ENCODE peak calls at places on chromosomes 7 and 10, in seven cellular contexts. W is activated CD4-positive, alpha-beta T cell treated with anti-CD3 and anti-CD28 coated beads for 36 hours; S is NCI-H1436 treated with DMSO at 0.1 percent for 48 hours; X is EL; C is CD4-positive, CD25-positive, alpha-beta regulatory T cell; K is mucosa of descending colon; G is HS-27A. F is an unnamed sample.

GRCh38 chr10:85111271-85111670 is 782.9 kb downstream of the CCSER2 start:
- DNase-seq in W (no peak), S (no peak), X (no peak), C (no peak), K (no peak), G (no peak), F (no peak)

GRCh38 chr7:41886257-41886905 is 183.5 kb upstream of the INHBA start:
- DNase-seq in W (peak; percentile 27), S (no peak), X (peak; percentile 93), C (no peak), K (peak; percentile 63), G (peak; percentile 52), F (no peak)

GRCh38 chr7:50605059-50605458 is 39.9 kb upstream of the DDC start:
- DNase-seq in W (no peak), S (no peak), X (no peak), C (no peak), K (no peak), G (no peak), F (no peak)

GRCh38 chr10:31064334-31064733 is 32.7 kb upstream of the ZNF438 start:
- DNase-seq in W (no peak), S (no peak), X (peak; percentile 48), C (no peak), K (no peak), G (no peak), F (no peak)

GRCh38 chr10:50610364-50610763 is 13.4 kb downstream of the SGMS1 start:
- DNase-seq in W (no peak), S (no peak), X (no peak), C (no peak), K (no peak), G (no peak), F (no peak)

GRCh38 chr10:4174197-4174596 is 389.2 kb upstream of the KLF6 start:
- DNase-seq in W (peak; percentile 9), S (no peak), X (peak; percentile 9), C (no peak), K (no peak), G (no peak), F (no peak)

GRCh38 chr7:122887198-122887597 is 938 bp upstream of the CADPS2 start:
- DNase-seq in W (peak; percentile 5), S (peak; percentile 37), X (peak; percentile 55), C (no peak), K (peak; percentile 64), G (no peak), F (no peak)

GRCh38 chr10:76550806-76551205 is 1086.8 kb downstream of the KCNMA1 start:
- DNase-seq in W (no peak), S (no peak), X (peak; percentile 37), C (no peak), K (no peak), G (no peak), F (no peak)

GRCh38 chr10:58001159-58001558 is 266.5 kb downstream of the IPMK start:
- DNase-seq in W (no peak), S (no peak), X (no peak), C (no peak), K (no peak), G (no peak), F (no peak)

GRCh38 chr10:43256531-43257209 is 10.2 kb downstream of the RASGEF1A start:
- DNase-seq in W (no peak), S (no peak), X (no peak), C (no peak), K (no peak), G (no peak), F (no peak)

GRCh38 chr7:55534916-55535636 is 37.2 kb downstream of the VOPP1 start:
- DNase-seq in W (no peak), S (no peak), X (no peak), C (no peak), K (no peak), G (no peak), F (no peak)

GRCh38 chr10:100357073-100357858 is 10.2 kb downstream of the SCD start:
- DNase-seq in W (no peak), S (no peak), X (no peak), C (no peak), K (no peak), G (no peak), F (no peak)

GRCh38 chr10:82409671-82410070 is 534.7 kb downstream of the NRG3 start:
- DNase-seq in W (no peak), S (no peak), X (no peak), C (no peak), K (no peak), G (no peak), F (no peak)

GRCh38 chr10:47456794-47457527 is 27.0 kb downstream of the ANXA8 start:
- DNase-seq in W (no peak), S (no peak), X (no peak), C (no peak), K (no peak), G (no peak), F (no peak)

GRCh38 chr7:122212754-122213153 is 68.7 kb upstream of the AASS start:
- DNase-seq in W (no peak), S (no peak), X (peak; percentile 53), C (no peak), K (no peak), G (no peak), F (no peak)

GRCh38 chr7:144019457-144019856 is 19.3 kb downstream of the OR6B1 start:
- DNase-seq in W (no peak), S (no peak), X (peak; percentile 85), C (no peak), K (no peak), G (peak; percentile 51), F (no peak)

GRCh38 chr7:120864146-120864920 is 6.4 kb upstream of the TSPAN12 start:
- DNase-seq in W (no peak), S (no peak), X (no peak), C (no peak), K (no peak), G (no peak), F (no peak)

GRCh38 chr10:87613766-87614165 is 45.9 kb upstream of the PAPSS2 start:
- DNase-seq in W (no peak), S (no peak), X (no peak), C (no peak), K (no peak), G (no peak), F (no peak)

GRCh38 chr10:107919626-107920235 is 755.2 kb upstream of the SORCS1 start:
- DNase-seq in W (no peak), S (no peak), X (no peak), C (no peak), K (no peak), G (no peak), F (no peak)

GRCh38 chr10:8404721-8405120 is 350.2 kb downstream of the GATA3 start:
- DNase-seq in W (peak; percentile 49), S (no peak), X (no peak), C (peak; percentile 43), K (no peak), G (no peak), F (no peak)

GRCh38 chr7:70632400-70632799 is 499.5 kb upstream of the GALNT17 start:
- DNase-seq in W (no peak), S (no peak), X (no peak), C (no peak), K (no peak), G (no peak), F (no peak)

GRCh38 chr10:119769886-119770285 is 44.0 kb downstream of the INPP5F start:
- DNase-seq in W (no peak), S (no peak), X (peak; percentile 78), C (no peak), K (no peak), G (no peak), F (no peak)

GRCh38 chr7:51067757-51068156 is 248.9 kb downstream of the COBL start:
- DNase-seq in W (peak; percentile 72), S (peak; percentile 9), X (peak; percentile 71), C (no peak), K (no peak), G (no peak), F (no peak)

GRCh38 chr10:47077941-47078340 is 166.7 kb downstream of the PTPN20 start:
- DNase-seq in W (no peak), S (no peak), X (no peak), C (no peak), K (no peak), G (no peak), F (no peak)

GRCh38 chr7:80312139-80312661 is 177.6 kb downstream of the GNAI1 start:
- DNase-seq in W (peak; percentile 25), S (no peak), X (peak; percentile 81), C (no peak), K (no peak), G (no peak), F (no peak)

GRCh38 chr7:124996778-124997177 is 67.2 kb upstream of the POT1 start:
- DNase-seq in W (no peak), S (no peak), X (peak; percentile 12), C (no peak), K (no peak), G (no peak), F (no peak)

GRCh38 chr7:30998180-30998579 is 34.4 kb downstream of the GHRHR start:
- DNase-seq in W (no peak), S (no peak), X (no peak), C (no peak), K (no peak), G (no peak), F (no peak)

GRCh38 chr7:95927781-95928180 is 155.4 kb downstream of the DYNC1I1 start:
- DNase-seq in W (no peak), S (no peak), X (no peak), C (no peak), K (no peak), G (no peak), F (no peak)

F was measured in NCI-H187 treated with DMSO at 0.1 percent for 48 hours.